ENCODE peak calls at places on chromosomes 7 and 10, in seven cellular contexts. V, M, B, R, P, S and O are unnamed samples.

GRCh38 chr10:97072851-97073665 is 112.7 kb downstream of the SLIT1 start:
- DNase-seq in V (peak; percentile 59), M (peak; percentile 69), B (peak; percentile 85), R (peak; percentile 45), P (peak; percentile 91), S (peak; percentile 68), O (peak; percentile 86)

GRCh38 chr10:110739811-110740271 is 95.7 kb downstream of the RBM20 start:
- DNase-seq in V (peak; percentile 89), M (peak; percentile 54), B (no peak), R (peak; percentile 55), P (no peak), S (no peak), O (no peak)

GRCh38 chr7:101557421-101557820 is 71.7 kb downstream of the MYL10 start:
- DNase-seq in V (no peak), M (no peak), B (no peak), R (no peak), P (no peak), S (no peak), O (no peak)

GRCh38 chr10:34655286-34656170 is 159.6 kb downstream of the PARD3 start:
- DNase-seq in V (peak; percentile 36), M (peak; percentile 55), B (peak; percentile 68), R (peak; percentile 35), P (peak; percentile 72), S (peak; percentile 47), O (no peak)

GRCh38 chr10:133087045-133087678 is 562 bp upstream of the ADGRA1 start:
- DNase-seq in V (no peak), M (no peak), B (no peak), R (no peak), P (no peak), S (no peak), O (no peak)

GRCh38 chr10:3258291-3258848 is 85.8 kb upstream of the PITRM1 start:
- DNase-seq in V (no peak), M (no peak), B (no peak), R (no peak), P (no peak), S (no peak), O (no peak)

GRCh38 chr7:50660040-50660829 is 95.0 kb upstream of the DDC start:
- DNase-seq in V (no peak), M (peak; percentile 69), B (no peak), R (no peak), P (no peak), S (no peak), O (peak; percentile 77)

GRCh38 chr10:28837613-28838390 is 160.5 kb downstream of the BAMBI start:
- DNase-seq in V (no peak), M (no peak), B (no peak), R (no peak), P (no peak), S (no peak), O (no peak)

GRCh38 chr10:132104471-132105301 is 38.9 kb downstream of the JAKMIP3 start:
- DNase-seq in V (no peak), M (no peak), B (no peak), R (no peak), P (peak; percentile 1), S (no peak), O (peak; percentile 71)

GRCh38 chr10:12849351-12850181 is 151.9 kb downstream of the CCDC3 start:
- DNase-seq in V (peak; percentile 44), M (peak; percentile 4), B (no peak), R (no peak), P (no peak), S (no peak), O (no peak)

GRCh38 chr7:3297105-3297819 is 3.8 kb upstream of the SDK1 start:
- DNase-seq in V (no peak), M (no peak), B (no peak), R (no peak), P (no peak), S (no peak), O (no peak)

GRCh38 chr7:91265693-91266066 is 1.4 kb downstream of the FZD1 start:
- DNase-seq in V (no peak), M (peak; percentile 1), B (peak; percentile 18), R (no peak), P (peak; percentile 45), S (no peak), O (peak; percentile 77)

GRCh38 chr10:77582710-77583115 is 54.9 kb downstream of the KCNMA1 start:
- DNase-seq in V (no peak), M (no peak), B (no peak), R (peak; percentile 48), P (peak; percentile 61), S (peak; percentile 23), O (peak; percentile 83)

GRCh38 chr10:72257051-72257892 is 16.5 kb upstream of the DDIT4 start:
- DNase-seq in V (no peak), M (no peak), B (no peak), R (no peak), P (no peak), S (peak; percentile 60), O (no peak)

GRCh38 chr10:30791197-30791611 is 161.7 kb upstream of the LYZL2 start:
- DNase-seq in V (no peak), M (no peak), B (no peak), R (no peak), P (no peak), S (no peak), O (no peak)

GRCh38 chr10:70889291-70889690 is 926 bp upstream of the PCBD1 start:
- DNase-seq in V (no peak), M (no peak), B (no peak), R (no peak), P (no peak), S (no peak), O (no peak)

GRCh38 chr10:106089855-106090254 is 1074.7 kb downstream of the SORCS1 start:
- DNase-seq in V (no peak), M (no peak), B (no peak), R (no peak), P (no peak), S (no peak), O (no peak)

DNA sequence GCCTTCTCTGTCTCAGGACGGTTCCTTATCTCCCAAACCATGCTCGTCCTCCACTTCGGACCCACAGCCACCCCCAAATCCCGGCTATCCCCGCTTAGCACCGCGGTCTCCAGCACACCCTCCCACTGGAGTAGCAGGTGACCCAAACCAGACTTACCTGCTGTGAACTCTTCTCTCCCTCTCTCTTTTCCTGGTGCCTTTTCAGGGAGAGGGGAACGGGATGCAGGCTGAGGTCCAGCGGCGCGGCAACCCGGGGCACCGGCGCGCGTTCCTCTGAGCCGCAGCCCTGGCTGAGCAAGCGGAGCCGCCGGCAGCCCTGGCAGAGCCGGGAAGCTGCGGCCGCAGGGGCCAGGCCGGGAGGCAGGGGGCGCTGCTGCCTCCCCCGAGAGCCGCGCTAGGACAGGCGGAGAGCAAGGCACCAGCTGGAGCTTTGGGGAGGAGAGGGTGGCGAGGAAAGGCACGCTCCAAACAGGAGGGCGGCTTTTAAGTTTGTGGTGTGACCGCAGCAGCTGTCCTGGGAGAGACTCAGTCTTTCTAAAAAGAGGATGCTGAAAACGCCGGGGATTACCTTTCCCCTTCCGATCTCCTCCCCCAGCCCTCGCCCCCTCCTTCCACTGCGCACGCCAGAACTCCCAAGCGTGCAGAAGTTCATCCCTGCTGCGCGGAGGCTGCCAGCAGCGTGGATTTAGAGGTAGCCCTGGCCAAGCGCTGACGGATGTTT is at the start of gene SEMA3D:
- DNase-seq in V (peak; percentile 51), M (peak; percentile 3), B (peak; percentile 90), R (peak; percentile 96), P (peak; percentile 73), S (peak; percentile 13), O (peak; percentile 83)
- H3K27ac ChIP-seq in V (peak within 1 kb of the TSS; percentile 86), M (no peak within 1 kb of the TSS), B (no peak within 1 kb of the TSS), R (peak within 1 kb of the TSS; percentile 55), P (no peak within 1 kb of the TSS), S (no peak within 1 kb of the TSS), O (peak within 1 kb of the TSS; percentile 90)

DNA sequence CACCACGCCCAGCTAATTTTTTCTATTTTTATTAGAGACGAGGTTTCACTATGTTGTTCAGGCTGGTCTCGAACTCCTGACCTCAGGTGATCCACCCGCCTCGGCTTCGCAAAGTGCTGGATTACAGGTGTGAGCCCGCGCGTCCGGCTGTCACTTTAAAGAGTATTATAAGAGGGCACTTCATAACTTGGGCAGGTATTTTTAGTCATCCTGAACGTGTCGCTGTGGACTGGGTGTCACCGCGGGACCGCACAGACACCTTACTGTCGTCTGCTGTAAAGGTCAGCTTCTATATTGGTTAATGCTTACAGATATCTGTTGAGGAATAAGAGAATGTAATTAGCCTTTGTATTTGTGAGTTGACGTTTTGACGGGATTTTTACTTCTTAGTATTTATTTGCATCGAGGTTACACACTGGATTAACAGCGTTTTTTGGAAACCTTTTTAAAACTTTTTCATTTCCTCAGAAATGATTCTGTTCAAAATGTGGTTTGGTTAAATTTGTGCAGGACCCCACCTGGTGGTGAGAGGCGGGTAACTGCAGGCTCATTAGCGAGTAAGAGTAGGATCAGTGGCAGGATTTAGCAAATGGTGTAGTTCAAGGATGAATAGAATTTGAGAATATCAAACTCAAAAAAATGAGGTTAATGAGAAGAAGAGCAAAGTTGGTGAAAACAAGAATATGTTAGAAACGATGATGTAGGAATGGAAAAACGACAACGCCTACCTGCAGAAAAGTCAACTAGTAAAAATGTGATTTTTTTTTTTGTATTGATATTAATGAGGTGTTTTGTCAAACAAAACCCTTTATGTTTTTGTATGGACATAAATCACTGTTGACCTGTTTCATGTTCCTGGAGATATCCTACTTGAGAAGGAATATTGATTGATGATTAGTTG is 3.2 kb downstream of the DNAJB6 start:
- DNase-seq in V (peak; percentile 70), M (peak; percentile 81), B (peak; percentile 65), R (peak; percentile 54), P (peak; percentile 71), S (peak; percentile 69), O (peak; percentile 72)
- H3K27ac ChIP-seq in V (no peak overlapping the region), M (peak overlapping the region; percentile 47), B (no peak overlapping the region), R (no peak overlapping the region), P (no peak overlapping the region), S (peak overlapping the region; percentile 30), O (no peak overlapping the region)

DNA sequence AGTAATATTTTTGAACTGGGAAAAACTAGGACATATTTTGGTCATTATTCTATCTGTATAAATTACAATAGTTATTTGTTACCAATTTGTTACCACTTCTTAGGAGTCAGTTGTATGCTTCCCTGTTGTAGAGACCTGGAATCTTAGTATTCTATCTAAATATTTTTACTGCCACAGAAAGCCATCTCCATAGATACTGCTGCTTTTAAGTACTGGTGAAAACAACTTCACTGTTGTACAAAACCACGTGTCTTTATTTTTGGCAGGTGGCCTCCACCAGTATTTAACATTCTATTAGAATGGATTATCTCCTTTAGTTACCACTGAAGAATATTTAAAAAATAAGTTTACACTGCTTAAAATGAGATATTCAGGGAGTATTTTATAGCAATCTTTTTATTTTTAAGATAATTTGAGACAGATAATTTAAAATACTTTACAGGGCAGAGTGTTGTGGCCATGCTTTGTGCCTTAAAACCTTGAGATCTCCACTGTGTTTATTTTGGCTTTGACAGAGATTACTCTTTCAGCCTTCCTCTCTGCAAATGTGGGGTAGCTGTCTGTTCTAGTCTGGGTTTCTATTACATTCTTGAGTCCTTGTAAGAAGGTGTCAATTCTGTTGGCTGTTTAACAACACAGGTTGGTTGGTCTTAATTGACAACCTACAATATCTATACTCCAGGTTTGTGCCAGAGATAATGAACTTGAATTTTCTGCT is 185.6 kb downstream of the LRRC4 start:
- DNase-seq in V (no peak), M (no peak), B (no peak), R (no peak), P (no peak), S (no peak), O (no peak)
- H3K27ac ChIP-seq in V (peak overlapping the region; percentile 54), M (no peak overlapping the region), B (peak overlapping the region; percentile 77), R (no peak overlapping the region), P (no peak overlapping the region), S (no peak overlapping the region), O (no peak overlapping the region)

DNA sequence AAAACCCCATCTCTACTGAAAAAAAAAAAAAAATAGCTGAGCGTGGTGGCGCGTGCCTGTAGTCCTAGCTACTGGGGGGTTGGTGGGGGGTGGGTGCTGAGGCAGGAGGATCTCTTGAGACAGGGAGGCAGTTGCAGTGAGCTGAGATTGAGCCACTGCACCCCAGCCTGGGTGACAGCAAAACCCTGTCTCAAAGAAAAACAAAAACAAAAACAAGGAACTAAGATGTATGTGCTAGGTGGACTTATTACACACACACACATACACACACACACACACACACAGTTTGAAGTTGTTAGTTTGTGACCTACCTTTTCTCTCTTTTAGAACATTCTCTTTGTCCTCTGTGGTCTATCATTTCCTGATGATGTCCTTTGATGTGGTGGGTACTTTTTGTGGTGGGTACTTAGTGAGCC is 53.5 kb downstream of the EXOC6 start:
- DNase-seq in V (no peak), M (peak; percentile 73), B (no peak), R (no peak), P (no peak), S (no peak), O (no peak)
- H3K27ac ChIP-seq in V (no peak overlapping the region), M (peak overlapping the region; percentile 29), B (no peak overlapping the region), R (no peak overlapping the region), P (no peak overlapping the region), S (no peak overlapping the region), O (no peak overlapping the region)